ENCODE peak calls at places on chromosomes 2 and 18, in eight cellular contexts. R is tibial nerve, O is upper lobe of left lung, F is right atrium auricular region, Q is AG04450, I is tibial artery, J is HepG2, T is IMR-90. L is an unnamed sample. For H3K9me3, the result is how much of the 10 kb centered on the place peaks cover.

GRCh38 chr18:13241083-13241892 is 22.7 kb downstream of the LDLRAD4 start:
- DNase-seq in R (no peak), O (no peak), F (no peak), Q (no peak), I (peak), J (no peak), T (no peak), L (no peak)

GRCh38 chr2:80852808-80853139 is 548.2 kb upstream of the LRRTM1 start:
- DNase-seq in R (no peak), O (no peak), F (no peak), Q (no peak), I (no peak), J (no peak), T (no peak), L (peak)

GRCh38 chr2:172021074-172021931 is 21.6 kb downstream of the METAP1D start:
- DNase-seq in R (no peak), O (no peak), F (no peak), Q (no peak), I (no peak), J (peak), T (peak), L (no peak)

GRCh38 chr18:61991836-61992235 is 99.0 kb upstream of the RNF152 start:
- DNase-seq in R (no peak), O (no peak), F (no peak), Q (no peak), I (no peak), J (no peak), T (no peak), L (no peak)

GRCh38 chr18:58578321-58578720 is 50.6 kb downstream of the ALPK2 start:
- DNase-seq in R (no peak), O (no peak), F (no peak), Q (no peak), I (no peak), J (no peak), T (peak), L (no peak)

GRCh38 chr2:225282858-225283693 is 116.4 kb upstream of the NYAP2 start:
- DNase-seq in R (no peak), O (no peak), F (no peak), Q (no peak), I (no peak), J (peak), T (peak), L (peak)

GRCh38 chr18:44742741-44743311 is 62.1 kb downstream of the SETBP1 start:
- DNase-seq in R (peak), O (no peak), F (no peak), Q (peak), I (no peak), J (no peak), T (peak), L (no peak)

GRCh38 chr18:42268793-42269192 is 313.8 kb downstream of the PIK3C3 start:
- DNase-seq in R (no peak), O (no peak), F (no peak), Q (no peak), I (no peak), J (no peak), T (no peak), L (peak)

GRCh38 chr2:39568561-39569006 is 97.1 kb upstream of the TMEM178A start:
- DNase-seq in R (no peak), O (no peak), F (no peak), Q (peak), I (no peak), J (peak), T (peak), L (no peak)

GRCh38 chr2:128504242-128505149 is 185.8 kb upstream of the HS6ST1 start:
- DNase-seq in R (no peak), O (no peak), F (no peak), Q (no peak), I (peak), J (no peak), T (no peak), L (no peak)

GRCh38 chr2:196263181-196263747 is 91.9 kb upstream of the STK17B start:
- DNase-seq in R (no peak), O (no peak), F (no peak), Q (no peak), I (no peak), J (no peak), T (peak), L (peak)

GRCh38 chr2:202705446-202706020 is 70.8 kb downstream of the FAM117B start:
- DNase-seq in R (no peak), O (no peak), F (no peak), Q (no peak), I (no peak), J (no peak), T (no peak), L (no peak)

GRCh38 chr2:16425462-16426336 is 239.9 kb downstream of the CYRIA start:
- DNase-seq in R (no peak), O (no peak), F (no peak), Q (no peak), I (no peak), J (peak), T (no peak), L (no peak)

GRCh38 chr18:56635007-56635406 is 3.4 kb downstream of the TXNL1 start:
- DNase-seq in R (no peak), O (no peak), F (no peak), Q (no peak), I (no peak), J (no peak), T (no peak), L (no peak)
- H3K4me3 ChIP-seq in R (no peak), O (no peak), F (no peak), Q (no peak), I (no peak), J (no peak), T (no peak), L (no peak)

GRCh38 chr2:176102309-176102866 is 2.8 kb downstream of the HOXD12 start:
- DNase-seq in R (no peak), O (no peak), F (no peak), Q (no peak), I (no peak), J (no peak), T (no peak), L (no peak)
- H3K9me3 ChIP-seq in R (under half), O (under half), F (under half), Q (under half), I (under half), J (under half), T (under half), L (under half)

DNA sequence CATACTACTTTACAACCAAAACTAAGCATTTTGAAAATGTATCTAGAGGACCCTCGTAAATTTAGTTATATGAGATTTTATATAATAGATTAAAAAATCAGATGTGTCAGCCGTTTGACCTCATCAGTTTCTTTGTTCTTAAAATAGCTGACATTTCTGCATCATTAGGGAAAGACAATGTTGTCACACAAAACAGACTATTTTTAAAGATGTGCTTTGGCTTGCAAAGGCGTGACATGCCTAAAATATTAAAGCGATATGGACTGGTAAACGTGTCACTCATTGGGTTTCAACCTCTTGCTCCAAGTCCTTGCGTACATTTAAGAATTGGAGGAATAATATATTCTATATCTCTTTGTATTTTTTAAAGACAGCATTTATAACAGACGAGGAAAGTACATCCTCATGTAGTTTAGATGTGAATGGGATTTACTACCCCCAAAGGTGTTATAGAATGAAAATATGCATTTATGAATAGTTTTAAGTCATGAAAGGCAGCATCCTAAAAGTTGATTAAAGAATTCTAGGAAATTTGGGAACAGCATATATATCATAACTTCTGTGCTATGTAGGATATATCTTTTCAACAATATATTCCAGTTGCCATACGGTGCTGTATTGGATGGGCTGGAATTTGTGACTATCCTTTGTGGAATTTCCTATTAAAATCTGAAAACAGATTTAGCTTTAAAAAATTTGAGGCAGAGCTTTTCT is 3.8 kb downstream of the MYL12A start:
- DNase-seq in R (no peak), O (no peak), F (no peak), Q (no peak), I (no peak), J (no peak), T (no peak), L (no peak)
- H3K4me3 ChIP-seq in R (no peak), O (no peak), F (peak), Q (no peak), I (peak), J (no peak), T (no peak), L (no peak)

GRCh38 chr2:72205546-72205863 is 57.8 kb upstream of the CYP26B1 start:
- DNase-seq in R (no peak), O (no peak), F (no peak), Q (no peak), I (no peak), J (peak), T (no peak), L (no peak)
- H3K9me3 ChIP-seq in R (under half), O (under half), F (under half), Q (under half), I (under half), J (under half), T (under half), L (under half)

GRCh38 chr2:46144133-46144800 is 152.9 kb upstream of the EPAS1 start:
- DNase-seq in R (no peak), O (no peak), F (no peak), Q (no peak), I (no peak), J (no peak), T (no peak), L (no peak)
- H3K4me3 ChIP-seq in R (no peak), O (no peak), F (no peak), Q (no peak), I (no peak), J (no peak), T (no peak), L (no peak)

GRCh38 chr18:14965553-14965952 is 217.6 kb downstream of the ANKRD30B start:
- DNase-seq in R (no peak), O (no peak), F (peak), Q (no peak), I (no peak), J (no peak), T (no peak), L (no peak)
- H3K9me3 ChIP-seq in R (under half), O (under half), F (under half), Q (under half), I (under half), J (under half), T (under half), L (under half)

DNA sequence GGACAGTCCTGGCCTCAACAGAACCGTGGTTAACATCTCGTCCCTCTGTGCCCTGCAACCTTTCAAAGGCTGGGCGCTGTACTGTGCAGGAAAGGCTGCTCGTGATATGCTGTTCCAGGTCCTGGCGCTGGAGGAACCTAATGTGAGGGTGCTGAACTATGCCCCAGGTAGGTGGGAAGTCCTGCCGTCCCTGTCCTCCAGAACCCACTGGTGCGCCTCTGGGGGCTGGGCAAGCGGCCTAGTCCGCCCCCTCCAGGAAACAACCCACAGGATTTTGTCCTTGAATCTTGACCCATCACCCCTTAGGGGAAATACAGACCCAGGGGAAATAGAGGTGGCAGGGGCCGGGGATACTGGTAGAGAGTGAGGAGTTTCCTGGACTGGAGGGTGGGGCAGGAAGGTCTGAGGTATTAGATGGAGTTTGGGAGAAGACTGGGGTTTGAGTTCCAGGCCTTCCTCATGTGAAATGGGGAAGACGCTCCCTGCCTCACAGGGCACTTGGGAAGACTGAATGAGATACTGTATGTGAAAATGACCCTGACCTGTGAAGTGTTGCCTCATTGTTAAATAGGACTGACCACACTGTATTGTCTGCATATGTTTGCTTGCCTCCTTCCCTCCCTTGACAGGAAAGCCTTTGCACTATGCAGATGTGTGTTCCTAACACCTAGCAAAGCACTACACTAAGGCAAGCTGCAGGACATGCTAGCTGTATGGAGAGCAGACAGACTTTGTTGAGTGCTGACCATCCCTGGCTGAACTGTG is 1.4 kb downstream of the SPR start:
- DNase-seq in R (no peak), O (peak), F (no peak), Q (no peak), I (no peak), J (peak), T (no peak), L (no peak)
- H3K4me3 ChIP-seq in R (no peak), O (no peak), F (peak), Q (peak), I (peak), J (peak), T (no peak), L (peak)

GRCh38 chr2:4174796-4175195 is 471.4 kb downstream of the DCDC2C start:
- DNase-seq in R (no peak), O (no peak), F (no peak), Q (no peak), I (no peak), J (no peak), T (no peak), L (no peak)

GRCh38 chr2:4168834-4169233 is 465.5 kb downstream of the DCDC2C start:
- DNase-seq in R (no peak), O (no peak), F (no peak), Q (no peak), I (no peak), J (no peak), T (no peak), L (no peak)
- H3K9me3 ChIP-seq in R (under half), O (under half), F (under half), Q (under half), I (under half), J (half or more), T (under half), L (under half)

GRCh38 chr2:230827774-230828271 is 36.9 kb upstream of the ITM2C start:
- DNase-seq in R (no peak), O (no peak), F (no peak), Q (no peak), I (no peak), J (no peak), T (no peak), L (no peak)
- H3K4me3 ChIP-seq in R (peak), O (peak), F (peak), Q (no peak), I (peak), J (no peak), T (no peak), L (no peak)

DNA sequence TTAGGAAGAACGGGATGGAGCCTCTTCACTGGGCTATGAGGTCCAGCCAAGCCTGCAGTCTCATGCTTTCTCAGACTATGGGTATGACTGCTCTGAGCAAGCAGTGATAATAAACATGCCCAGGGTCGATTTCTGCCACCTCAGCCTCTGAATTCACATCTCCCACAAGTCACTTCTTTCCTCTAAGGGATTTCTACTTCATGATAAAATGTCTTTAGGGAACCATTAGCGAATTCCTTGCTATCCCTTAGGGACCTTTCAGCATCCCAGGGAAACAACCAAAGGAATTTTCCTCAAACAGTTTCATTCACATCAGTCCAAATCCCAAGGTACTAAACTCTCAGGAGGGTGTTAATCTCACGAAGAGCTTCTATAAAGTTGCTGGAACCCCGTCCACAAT is 94.7 kb downstream of the GFPT1 start:
- DNase-seq in R (no peak), O (no peak), F (no peak), Q (no peak), I (no peak), J (no peak), T (peak), L (no peak)
- H3K9me3 ChIP-seq in R (under half), O (under half), F (under half), Q (under half), I (under half), J (under half), T (under half), L (under half)